ENCODE peak calls at places on chromosomes 7 and 10, in four cellular contexts. D, Q, W and Y are unnamed samples.

GRCh38 chr7:1596181-1597043 is 26.6 kb upstream of the PSMG3 start:
- DNase-seq in Q (no peak), D (no peak), W (no peak), Y (no peak)

GRCh38 chr7:39700932-39701331 is 77.6 kb downstream of the RALA start:
- DNase-seq in D (no peak), W (no peak), Q (no peak), Y (no peak)

GRCh38 chr10:16520900-16521299 is 779 bp downstream of the C1QL3 start:
- DNase-seq in D (no peak), Q (peak), W (peak), Y (no peak)

GRCh38 chr7:25795824-25796235 is 356.2 kb upstream of the NFE2L3 start:
- DNase-seq in Q (no peak), D (no peak), W (no peak), Y (no peak)

GRCh38 chr7:112398534-112398933 is 51.7 kb upstream of the IFRD1 start:
- DNase-seq in W (no peak), D (no peak), Q (no peak), Y (no peak)

GRCh38 chr7:50646069-50646468 is 80.9 kb upstream of the DDC start:
- DNase-seq in D (no peak), W (no peak), Q (no peak), Y (no peak)

GRCh38 chr7:75567948-75568595 is 76.0 kb downstream of the SPDYE5 start:
- DNase-seq in D (no peak), W (no peak), Q (no peak), Y (no peak)

GRCh38 chr7:27193335-27194001 is 6.4 kb downstream of the HOXA13 start:
- DNase-seq in Q (peak), D (no peak), W (no peak), Y (no peak)

GRCh38 chr7:16357474-16357873 is 63.9 kb downstream of the CRPPA start:
- DNase-seq in W (no peak), Q (no peak), D (no peak), Y (no peak)

GRCh38 chr10:126966938-126967337 is 61.7 kb downstream of the DOCK1 start:
- DNase-seq in D (no peak), W (no peak), Q (no peak), Y (no peak)

GRCh38 chr10:6053816-6054581 is 8.2 kb downstream of the IL2RA start:
- DNase-seq in W (no peak), Q (peak), D (no peak), Y (no peak)

GRCh38 chr10:132606536-132607316 is 69.1 kb downstream of the INPP5A start:
- DNase-seq in Q (no peak), W (peak), D (no peak), Y (no peak)

GRCh38 chr7:135929692-135930091 is 47.5 kb downstream of the MTPN start:
- DNase-seq in W (no peak), Q (peak), D (no peak), Y (no peak)

GRCh38 chr10:34922138-34922537 is 107.0 kb upstream of the PARD3 start:
- DNase-seq in Q (no peak), W (no peak), D (no peak), Y (no peak)

GRCh38 chr10:94146746-94147145 is 153.0 kb downstream of the PLCE1 start:
- DNase-seq in W (no peak), D (no peak), Q (no peak), Y (no peak)

GRCh38 chr7:33903770-33904679 is 1.3 kb upstream of the BMPER start:
- DNase-seq in D (no peak), W (peak), Q (peak), Y (no peak)

GRCh38 chr7:36546331-36546730 is 156.7 kb downstream of the ANLN start:
- DNase-seq in W (no peak), Q (no peak), D (no peak), Y (no peak)

GRCh38 chr10:60527676-60528075 is 138.0 kb upstream of the ANK3 start:
- DNase-seq in W (no peak), D (no peak), Q (no peak), Y (no peak)

GRCh38 chr7:121081327-121081936 is 92.9 kb downstream of the CPED1 start:
- DNase-seq in D (no peak), Q (peak), W (peak), Y (peak)

GRCh38 chr7:24701232-24701898 is 55.9 kb downstream of the GSDME start:
- DNase-seq in W (no peak), Q (no peak), D (no peak), Y (no peak)

GRCh38 chr10:77553966-77554365 is 83.6 kb downstream of the KCNMA1 start:
- DNase-seq in W (no peak), Q (no peak), D (no peak), Y (no peak)

GRCh38 chr10:64090865-64091264 is 569.7 kb downstream of the REEP3 start:
- DNase-seq in D (no peak), Q (no peak), W (no peak), Y (no peak)

GRCh38 chr10:79184141-79184625 is 115.4 kb downstream of the ZMIZ1 start:
- DNase-seq in Q (no peak), W (no peak), D (no peak), Y (no peak)

GRCh38 chr7:150927157-150927953 is 50.8 kb downstream of the KCNH2 start:
- DNase-seq in D (no peak), Q (no peak), W (no peak), Y (no peak)

GRCh38 chr10:104274762-104275721 is 6.1 kb downstream of the GSTO2 start:
- DNase-seq in D (no peak), Q (peak), W (peak), Y (no peak)

GRCh38 chr7:135602304-135602703 is 44.6 kb downstream of the NUP205 start:
- DNase-seq in Q (no peak), W (no peak), D (no peak), Y (no peak)

GRCh38 chr10:86686972-86687371 is 18.7 kb downstream of the LDB3 start:
- DNase-seq in W (no peak), D (no peak), Q (no peak), Y (no peak)

GRCh38 chr10:97224483-97225435 is 39.0 kb upstream of the SLIT1 start:
- DNase-seq in Q (no peak), W (no peak), D (no peak), Y (no peak)